ENCODE peak calls at places on chromosomes 12 and 14, in nine cellular contexts. One of them, this sample, is unnamed.

GRCh38 chr12:131102991-131103609 is 149.4 kb downstream of the ADGRD1 start:
- DNase-seq in HFFc6: no peak
- DNase-seq in psoas muscle: peak; percentile 9
- DNase-seq in mucosa of descending colon: no peak
- DNase-seq in heart right ventricle: no peak
- DNase-seq in astrocyte of the spinal cord: no peak
- DNase-seq in progenitor cell of endocrine pancreas: no peak
- DNase-seq in body of pancreas: no peak
- DNase-seq in GM20000: peak; percentile 55
- DNase-seq in this sample: peak; percentile 76

GRCh38 chr12:40439771-40440492 is 215.1 kb downstream of the LRRK2 start:
- DNase-seq in HFFc6: no peak
- DNase-seq in psoas muscle: no peak
- DNase-seq in mucosa of descending colon: no peak
- DNase-seq in heart right ventricle: no peak
- DNase-seq in astrocyte of the spinal cord: no peak
- DNase-seq in progenitor cell of endocrine pancreas: no peak
- DNase-seq in body of pancreas: no peak
- DNase-seq in GM20000: no peak
- DNase-seq in this sample: no peak

GRCh38 chr12:53292441-53292840 is 2.9 kb upstream of the PFDN5 start:
- DNase-seq in HFFc6: no peak
- DNase-seq in psoas muscle: no peak
- DNase-seq in mucosa of descending colon: no peak
- DNase-seq in heart right ventricle: no peak
- DNase-seq in astrocyte of the spinal cord: no peak
- DNase-seq in progenitor cell of endocrine pancreas: no peak
- DNase-seq in body of pancreas: no peak
- DNase-seq in GM20000: no peak
- DNase-seq in this sample: no peak

GRCh38 chr14:24708684-24709083 is 74.7 kb upstream of the GZMB start:
- DNase-seq in HFFc6: no peak
- DNase-seq in psoas muscle: no peak
- DNase-seq in mucosa of descending colon: no peak
- DNase-seq in heart right ventricle: no peak
- DNase-seq in astrocyte of the spinal cord: no peak
- DNase-seq in progenitor cell of endocrine pancreas: no peak
- DNase-seq in body of pancreas: no peak
- DNase-seq in GM20000: no peak
- DNase-seq in this sample: no peak

GRCh38 chr12:93530358-93530757 is 42.1 kb upstream of the SOCS2 start:
- DNase-seq in HFFc6: no peak
- DNase-seq in psoas muscle: no peak
- DNase-seq in mucosa of descending colon: no peak
- DNase-seq in heart right ventricle: no peak
- DNase-seq in astrocyte of the spinal cord: no peak
- DNase-seq in progenitor cell of endocrine pancreas: no peak
- DNase-seq in body of pancreas: no peak
- DNase-seq in GM20000: no peak
- DNase-seq in this sample: no peak

GRCh38 chr12:66612053-66612775 is 66.7 kb downstream of the GRIP1 start:
- DNase-seq in HFFc6: no peak
- DNase-seq in psoas muscle: no peak
- DNase-seq in mucosa of descending colon: no peak
- DNase-seq in heart right ventricle: no peak
- DNase-seq in astrocyte of the spinal cord: no peak
- DNase-seq in progenitor cell of endocrine pancreas: no peak
- DNase-seq in body of pancreas: no peak
- DNase-seq in GM20000: no peak
- DNase-seq in this sample: no peak

GRCh38 chr14:104477804-104478375 is 101.7 kb upstream of the C14orf180 start:
- DNase-seq in HFFc6: no peak
- DNase-seq in psoas muscle: no peak
- DNase-seq in mucosa of descending colon: no peak
- DNase-seq in heart right ventricle: no peak
- DNase-seq in astrocyte of the spinal cord: no peak
- DNase-seq in progenitor cell of endocrine pancreas: no peak
- DNase-seq in body of pancreas: no peak
- DNase-seq in GM20000: no peak
- DNase-seq in this sample: no peak

GRCh38 chr12:21690704-21691368 is 33.2 kb upstream of the LDHB start:
- DNase-seq in HFFc6: no peak
- DNase-seq in psoas muscle: no peak
- DNase-seq in mucosa of descending colon: no peak
- DNase-seq in heart right ventricle: no peak
- DNase-seq in astrocyte of the spinal cord: no peak
- DNase-seq in progenitor cell of endocrine pancreas: no peak
- DNase-seq in body of pancreas: no peak
- DNase-seq in GM20000: no peak
- DNase-seq in this sample: no peak

GRCh38 chr14:61662437-61663311 is 32.6 kb upstream of the HIF1A start:
- DNase-seq in HFFc6: peak; percentile 62
- DNase-seq in psoas muscle: no peak
- DNase-seq in mucosa of descending colon: no peak
- DNase-seq in heart right ventricle: no peak
- DNase-seq in astrocyte of the spinal cord: peak; percentile 76
- DNase-seq in progenitor cell of endocrine pancreas: no peak
- DNase-seq in body of pancreas: peak; percentile 61
- DNase-seq in GM20000: peak; percentile 74
- DNase-seq in this sample: no peak

GRCh38 chr14:74579447-74580274 is 32.4 kb downstream of the LTBP2 start:
- DNase-seq in HFFc6: peak; percentile 84
- DNase-seq in psoas muscle: no peak
- DNase-seq in mucosa of descending colon: peak; percentile 29
- DNase-seq in heart right ventricle: no peak
- DNase-seq in astrocyte of the spinal cord: peak; percentile 90
- DNase-seq in progenitor cell of endocrine pancreas: no peak
- DNase-seq in body of pancreas: no peak
- DNase-seq in GM20000: no peak
- DNase-seq in this sample: peak; percentile 73

GRCh38 chr12:44571031-44571550 is 305.0 kb downstream of the NELL2 start:
- DNase-seq in HFFc6: no peak
- DNase-seq in psoas muscle: no peak
- DNase-seq in mucosa of descending colon: no peak
- DNase-seq in heart right ventricle: no peak
- DNase-seq in astrocyte of the spinal cord: no peak
- DNase-seq in progenitor cell of endocrine pancreas: no peak
- DNase-seq in body of pancreas: no peak
- DNase-seq in GM20000: no peak
- DNase-seq in this sample: no peak

GRCh38 chr12:44573723-44574122 is 302.4 kb downstream of the NELL2 start:
- DNase-seq in HFFc6: no peak
- DNase-seq in psoas muscle: no peak
- DNase-seq in mucosa of descending colon: no peak
- DNase-seq in heart right ventricle: no peak
- DNase-seq in astrocyte of the spinal cord: no peak
- DNase-seq in progenitor cell of endocrine pancreas: no peak
- DNase-seq in body of pancreas: no peak
- DNase-seq in GM20000: no peak
- DNase-seq in this sample: no peak

GRCh38 chr12:44574586-44574985 is 301.5 kb downstream of the NELL2 start:
- DNase-seq in HFFc6: no peak
- DNase-seq in psoas muscle: no peak
- DNase-seq in mucosa of descending colon: no peak
- DNase-seq in heart right ventricle: no peak
- DNase-seq in astrocyte of the spinal cord: peak; percentile 1
- DNase-seq in progenitor cell of endocrine pancreas: no peak
- DNase-seq in body of pancreas: no peak
- DNase-seq in GM20000: no peak
- DNase-seq in this sample: no peak
- TF ChIP-seq CTCF in HFFc6: no peak
- TF ChIP-seq CTCF in psoas muscle: no peak
- TF ChIP-seq CTCF in mucosa of descending colon: no peak
- TF ChIP-seq CTCF in heart right ventricle: no peak
- TF ChIP-seq CTCF in astrocyte of the spinal cord: no peak
- TF ChIP-seq CTCF in progenitor cell of endocrine pancreas: no peak
- TF ChIP-seq CTCF in body of pancreas: no peak
- TF ChIP-seq CTCF in GM20000: no peak
- TF ChIP-seq CTCF in this sample: no peak

GRCh38 chr14:77248666-77249065 is 22.3 kb downstream of the NGB start:
- DNase-seq in HFFc6: peak; percentile 2
- DNase-seq in psoas muscle: no peak
- DNase-seq in mucosa of descending colon: no peak
- DNase-seq in heart right ventricle: no peak
- DNase-seq in astrocyte of the spinal cord: no peak
- DNase-seq in progenitor cell of endocrine pancreas: no peak
- DNase-seq in body of pancreas: no peak
- DNase-seq in GM20000: no peak
- DNase-seq in this sample: no peak

GRCh38 chr14:77246784-77247183 is 24.2 kb downstream of the NGB start:
- DNase-seq in HFFc6: no peak
- DNase-seq in psoas muscle: no peak
- DNase-seq in mucosa of descending colon: no peak
- DNase-seq in heart right ventricle: no peak
- DNase-seq in astrocyte of the spinal cord: no peak
- DNase-seq in progenitor cell of endocrine pancreas: no peak
- DNase-seq in body of pancreas: no peak
- DNase-seq in GM20000: no peak
- DNase-seq in this sample: no peak

GRCh38 chr14:77242752-77243151 is 28.3 kb downstream of the NGB start:
- DNase-seq in HFFc6: no peak
- DNase-seq in psoas muscle: no peak
- DNase-seq in mucosa of descending colon: no peak
- DNase-seq in heart right ventricle: no peak
- DNase-seq in astrocyte of the spinal cord: no peak
- DNase-seq in progenitor cell of endocrine pancreas: no peak
- DNase-seq in body of pancreas: no peak
- DNase-seq in GM20000: no peak
- DNase-seq in this sample: no peak

GRCh38 chr14:77243853-77244252 is 27.2 kb downstream of the NGB start:
- DNase-seq in HFFc6: no peak
- DNase-seq in psoas muscle: no peak
- DNase-seq in mucosa of descending colon: no peak
- DNase-seq in heart right ventricle: no peak
- DNase-seq in astrocyte of the spinal cord: no peak
- DNase-seq in progenitor cell of endocrine pancreas: no peak
- DNase-seq in body of pancreas: no peak
- DNase-seq in GM20000: no peak
- DNase-seq in this sample: no peak

GRCh38 chr14:77245820-77246219 is 25.2 kb downstream of the NGB start:
- DNase-seq in HFFc6: no peak
- DNase-seq in psoas muscle: no peak
- DNase-seq in mucosa of descending colon: no peak
- DNase-seq in heart right ventricle: no peak
- DNase-seq in astrocyte of the spinal cord: no peak
- DNase-seq in progenitor cell of endocrine pancreas: no peak
- DNase-seq in body of pancreas: no peak
- DNase-seq in GM20000: no peak
- DNase-seq in this sample: no peak
- TF ChIP-seq CTCF in HFFc6: no peak
- TF ChIP-seq CTCF in psoas muscle: no peak
- TF ChIP-seq CTCF in mucosa of descending colon: no peak
- TF ChIP-seq CTCF in heart right ventricle: no peak
- TF ChIP-seq CTCF in astrocyte of the spinal cord: no peak
- TF ChIP-seq CTCF in progenitor cell of endocrine pancreas: no peak
- TF ChIP-seq CTCF in body of pancreas: no peak
- TF ChIP-seq CTCF in GM20000: no peak
- TF ChIP-seq CTCF in this sample: peak; percentile 16

GRCh38 chr12:121820056-121820455 is 16.2 kb downstream of the SETD1B start:
- DNase-seq in HFFc6: no peak
- DNase-seq in psoas muscle: no peak
- DNase-seq in mucosa of descending colon: peak; percentile 22
- DNase-seq in heart right ventricle: no peak
- DNase-seq in astrocyte of the spinal cord: no peak
- DNase-seq in progenitor cell of endocrine pancreas: no peak
- DNase-seq in body of pancreas: no peak
- DNase-seq in GM20000: no peak
- DNase-seq in this sample: no peak
- TF ChIP-seq CTCF in HFFc6: no peak
- TF ChIP-seq CTCF in psoas muscle: no peak
- TF ChIP-seq CTCF in mucosa of descending colon: no peak
- TF ChIP-seq CTCF in heart right ventricle: no peak
- TF ChIP-seq CTCF in astrocyte of the spinal cord: no peak
- TF ChIP-seq CTCF in progenitor cell of endocrine pancreas: no peak
- TF ChIP-seq CTCF in body of pancreas: no peak
- TF ChIP-seq CTCF in GM20000: no peak
- TF ChIP-seq CTCF in this sample: no peak

GRCh38 chr14:97415907-97416306 is 618.7 kb downstream of the VRK1 start:
- DNase-seq in HFFc6: no peak
- DNase-seq in psoas muscle: no peak
- DNase-seq in mucosa of descending colon: no peak
- DNase-seq in heart right ventricle: no peak
- DNase-seq in astrocyte of the spinal cord: no peak
- DNase-seq in progenitor cell of endocrine pancreas: no peak
- DNase-seq in body of pancreas: no peak
- DNase-seq in GM20000: no peak
- DNase-seq in this sample: no peak

GRCh38 chr14:97411938-97412612 is 614.9 kb downstream of the VRK1 start:
- DNase-seq in HFFc6: no peak
- DNase-seq in psoas muscle: no peak
- DNase-seq in mucosa of descending colon: no peak
- DNase-seq in heart right ventricle: no peak
- DNase-seq in astrocyte of the spinal cord: no peak
- DNase-seq in progenitor cell of endocrine pancreas: no peak
- DNase-seq in body of pancreas: no peak
- DNase-seq in GM20000: no peak
- DNase-seq in this sample: no peak

GRCh38 chr14:97414718-97415098 is 617.5 kb downstream of the VRK1 start:
- DNase-seq in HFFc6: no peak
- DNase-seq in psoas muscle: no peak
- DNase-seq in mucosa of descending colon: no peak
- DNase-seq in heart right ventricle: no peak
- DNase-seq in astrocyte of the spinal cord: no peak
- DNase-seq in progenitor cell of endocrine pancreas: no peak
- DNase-seq in body of pancreas: no peak
- DNase-seq in GM20000: no peak
- DNase-seq in this sample: no peak

GRCh38 chr14:97412933-97413574 is 615.9 kb downstream of the VRK1 start:
- DNase-seq in HFFc6: no peak
- DNase-seq in psoas muscle: no peak
- DNase-seq in mucosa of descending colon: no peak
- DNase-seq in heart right ventricle: no peak
- DNase-seq in astrocyte of the spinal cord: no peak
- DNase-seq in progenitor cell of endocrine pancreas: no peak
- DNase-seq in body of pancreas: no peak
- DNase-seq in GM20000: no peak
- DNase-seq in this sample: no peak

DNA sequence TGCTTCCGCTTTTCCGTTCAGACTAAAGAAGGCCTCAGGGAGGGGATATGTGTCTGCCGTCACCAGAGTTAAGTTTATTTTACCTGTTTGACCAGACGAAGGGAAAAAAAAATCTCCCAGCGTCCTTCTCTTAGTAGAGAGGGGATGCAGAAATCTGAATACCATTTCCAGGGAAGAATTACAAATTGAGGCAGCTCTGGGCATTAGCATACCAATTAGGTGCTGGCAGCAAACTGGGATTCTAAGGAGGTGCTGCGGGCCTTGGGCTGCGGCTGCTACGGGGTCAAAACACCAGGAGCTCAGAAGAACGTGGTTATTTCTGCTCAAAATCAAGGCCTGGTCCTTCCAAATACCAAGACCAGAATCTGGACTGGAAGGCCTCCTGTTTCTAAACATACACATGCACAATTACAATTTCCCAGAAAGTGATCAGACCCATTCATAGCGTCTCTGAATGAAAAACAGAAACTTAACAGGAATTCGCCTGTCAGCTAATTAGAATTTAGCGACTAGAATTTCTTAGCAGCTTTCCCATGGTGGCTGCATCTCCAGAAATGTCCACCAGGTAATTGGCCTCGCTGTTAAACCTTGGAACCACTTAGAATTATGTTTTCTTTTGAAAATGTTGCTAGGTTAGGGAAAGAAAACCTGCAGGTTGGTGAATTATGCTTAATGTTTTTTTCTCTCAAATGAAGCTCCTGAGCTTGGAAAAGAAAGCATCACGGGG is 617.0 kb downstream of the VRK1 start:
- DNase-seq in HFFc6: no peak
- DNase-seq in psoas muscle: no peak
- DNase-seq in mucosa of descending colon: no peak
- DNase-seq in heart right ventricle: no peak
- DNase-seq in astrocyte of the spinal cord: no peak
- DNase-seq in progenitor cell of endocrine pancreas: no peak
- DNase-seq in body of pancreas: no peak
- DNase-seq in GM20000: no peak
- DNase-seq in this sample: no peak
- TF ChIP-seq CTCF in HFFc6: peak; percentile 12
- TF ChIP-seq CTCF in psoas muscle: no peak
- TF ChIP-seq CTCF in mucosa of descending colon: no peak
- TF ChIP-seq CTCF in heart right ventricle: no peak
- TF ChIP-seq CTCF in astrocyte of the spinal cord: no peak
- TF ChIP-seq CTCF in progenitor cell of endocrine pancreas: peak; percentile 46
- TF ChIP-seq CTCF in body of pancreas: no peak
- TF ChIP-seq CTCF in GM20000: no peak
- TF ChIP-seq CTCF in this sample: no peak

This sample was measured in chondrocyte.